ENCODE peak calls at places on chromosomes 4 and X, in ten cellular contexts. S is cardiac fibroblast; W is kidney glomerular epithelial cell; Q is lung; E is stimulated activated CD8-positive, alpha-beta memory T cell treated with anti-CD3 and anti-CD28 coated beads, Interleukin-15, amount 100 ng/mL, for 4 hours; I is effector CD4-positive, alpha-beta T cell; C is iPS-NIHi11; O is endothelial cell; G is M059J; T is glutamatergic neuron. K is an unnamed sample.

GRCh38 chr4:110654254-110654635 is 31.4 kb upstream of the PITX2 start:
- DNase-seq in T (no peak), I (no peak), W (no peak), S (no peak), G (peak; percentile 49), Q (no peak), E (no peak), C (no peak), O (no peak), K (no peak)

GRCh38 chrX:85620466-85620865 is 241.0 kb upstream of the POF1B start:
- DNase-seq in W (no peak), S (no peak), I (no peak), C (no peak), O (no peak), T (no peak), Q (no peak), E (no peak), G (no peak), K (no peak)

GRCh38 chr4:127782025-127782274 is 172 bp upstream of the HSPA4L start:
- DNase-seq in T (peak; percentile 93), Q (peak; percentile 80), O (peak; percentile 90), E (no peak), I (no peak), S (peak; percentile 84), W (no peak), G (peak; percentile 73), C (peak; percentile 97), K (no peak)

GRCh38 chr4:145179201-145179860 is 1.1 kb downstream of the OTUD4 start:
- DNase-seq in C (peak; percentile 56), O (peak; percentile 51), S (peak; percentile 59), G (peak; percentile 47), Q (peak; percentile 74), T (peak; percentile 40), W (peak; percentile 26), E (peak; percentile 73), I (peak; percentile 68), K (peak; percentile 74)

GRCh38 chr4:74104145-74104544 is 5.2 kb upstream of the CXCL2 start:
- DNase-seq in S (no peak), Q (no peak), G (no peak), C (no peak), T (no peak), I (no peak), O (no peak), E (no peak), W (no peak), K (no peak)

GRCh38 chr4:52983563-52984303 is 121.6 kb downstream of the RASL11B start:
- DNase-seq in Q (no peak), G (peak; percentile 58), E (no peak), C (peak; percentile 73), S (peak; percentile 77), O (peak; percentile 40), W (peak; percentile 79), T (no peak), I (no peak), K (no peak)

GRCh38 chr4:38034986-38035882 is 75.0 kb downstream of the PTTG2 start:
- DNase-seq in T (no peak), S (peak; percentile 85), O (peak; percentile 42), Q (no peak), C (peak; percentile 64), I (peak; percentile 41), W (peak; percentile 43), E (peak; percentile 4), G (peak; percentile 70), K (no peak)

GRCh38 chr4:144501231-144501780 is 144.7 kb upstream of the HHIP start:
- DNase-seq in E (no peak), S (peak; percentile 46), W (no peak), T (no peak), O (no peak), C (no peak), I (no peak), Q (no peak), G (no peak), K (no peak)

GRCh38 chr4:3270141-3270611 is 21.2 kb downstream of the MSANTD1 start:
- DNase-seq in W (no peak), G (no peak), O (no peak), S (no peak), T (no peak), E (no peak), Q (no peak), I (no peak), C (peak; percentile 7), K (no peak)

GRCh38 chr4:72314869-72315268 is 254.2 kb downstream of the ADAMTS3 start:
- DNase-seq in G (peak; percentile 58), C (no peak), T (no peak), E (no peak), Q (no peak), S (peak; percentile 83), I (no peak), W (peak; percentile 32), O (no peak), K (no peak)

GRCh38 chrX:136209016-136209738 is 42.0 kb downstream of the MAP7D3 start:
- DNase-seq in C (peak; percentile 41), T (peak; percentile 58), S (peak; percentile 73), I (peak; percentile 8), O (peak; percentile 34), W (no peak), G (peak; percentile 53), E (no peak), Q (no peak), K (no peak)

GRCh38 chr4:152014280-152014679 is 253.5 kb upstream of the GATB start:
- DNase-seq in I (no peak), O (no peak), T (no peak), W (no peak), G (no peak), E (no peak), C (no peak), S (no peak), Q (no peak), K (peak; percentile 56)

GRCh38 chr4:37008199-37008598 is 236.3 kb upstream of the NWD2 start:
- DNase-seq in C (no peak), S (peak; percentile 74), G (peak; percentile 50), T (no peak), O (no peak), Q (no peak), E (no peak), I (no peak), W (no peak), K (no peak)

GRCh38 chr4:77433102-77433733 is 172.4 kb upstream of the CXCL13 start:
- DNase-seq in E (no peak), C (peak; percentile 63), Q (no peak), I (no peak), W (peak; percentile 56), T (no peak), G (peak; percentile 44), O (peak; percentile 31), S (peak; percentile 58), K (no peak)

GRCh38 chr4:187209921-187210613 is 486.4 kb upstream of the FAT1 start:
- DNase-seq in O (no peak), I (no peak), T (no peak), G (peak; percentile 94), E (no peak), W (no peak), C (no peak), S (peak; percentile 49), Q (no peak), K (no peak)

GRCh38 chr4:129899849-129900248 is 803.9 kb downstream of the C4orf33 start:
- DNase-seq in Q (no peak), S (no peak), C (no peak), O (no peak), I (no peak), W (no peak), E (no peak), T (no peak), G (no peak), K (no peak)

GRCh38 chrX:95629737-95630136 is 1054.9 kb upstream of the DIAPH2 start:
- DNase-seq in T (no peak), C (no peak), E (no peak), I (no peak), S (no peak), Q (no peak), G (no peak), O (no peak), W (no peak), K (no peak)

K was measured in activated T-helper 2 cell treated with anti-CD3 and anti-CD28 coated beads, Interferon-gamma antibody, Interleukin-2, Interleukin-4, amounts not matched to agents 10 μg/mL and 5 μg/mL and 100 μg/mL, durations not matched to agents 14 hours and 24 hours and 36 hours.